ENCODE peak calls at places on chromosomes 7 and 10, in six cellular contexts. C, M, G, N, I and Y are unnamed samples.

GRCh38 chr10:88401671-88402347 is 181.3 kb downstream of the RNLS start:
- DNase-seq in I (no peak), N (no peak), M (no peak), C (no peak), G (peak), Y (no peak)

GRCh38 chr7:108973075-108973474 is 403.4 kb downstream of the DNAJB9 start:
- DNase-seq in I (no peak), M (no peak), N (no peak), G (no peak), C (no peak), Y (no peak)

GRCh38 chr7:129923709-129924108 is 29.1 kb downstream of the UBE2H start:
- DNase-seq in I (no peak), C (peak), G (no peak), M (no peak), N (no peak), Y (no peak)

GRCh38 chr10:131859341-131860020 is 41.3 kb upstream of the PPP2R2D start:
- DNase-seq in I (no peak), C (no peak), G (no peak), N (no peak), M (no peak), Y (peak)

GRCh38 chr10:24645784-24646183 is 77.9 kb downstream of the ARHGAP21 start:
- DNase-seq in N (no peak), I (no peak), G (no peak), C (peak), M (no peak), Y (no peak)

GRCh38 chr7:96993453-96993865 is 11.9 kb upstream of the DLX6 start:
- DNase-seq in N (no peak), M (no peak), I (no peak), G (no peak), C (no peak), Y (no peak)

GRCh38 chr10:29022513-29022912 is 266.4 kb upstream of the LYZL1 start:
- DNase-seq in G (no peak), M (no peak), N (no peak), I (no peak), C (no peak), Y (no peak)

GRCh38 chr10:69495666-69496065 is 44.4 kb downstream of the TSPAN15 start:
- DNase-seq in M (no peak), G (no peak), N (no peak), I (no peak), C (no peak), Y (no peak)

GRCh38 chr10:52756295-52756694 is 16.3 kb downstream of the MBL2 start:
- DNase-seq in M (no peak), I (no peak), C (no peak), N (no peak), G (no peak), Y (no peak)

GRCh38 chr7:120834726-120835125 is 23.2 kb downstream of the TSPAN12 start:
- DNase-seq in G (no peak), N (no peak), I (no peak), M (no peak), C (no peak), Y (no peak)

GRCh38 chr10:80046629-80047441 is 31.6 kb upstream of the TMEM254 start:
- DNase-seq in C (peak), M (peak), G (peak), N (peak), I (peak), Y (peak)

GRCh38 chr7:107387077-107387476 is 82.8 kb upstream of the GPR22 start:
- DNase-seq in G (no peak), I (no peak), M (no peak), C (no peak), N (peak), Y (no peak)

GRCh38 chr10:108787932-108788331 is 1135.4 kb downstream of the XPNPEP1 start:
- DNase-seq in C (peak), M (no peak), G (no peak), I (no peak), N (no peak), Y (no peak)

GRCh38 chr10:61159253-61159652 is 215.3 kb upstream of the RHOBTB1 start:
- DNase-seq in G (no peak), C (peak), M (no peak), I (no peak), N (no peak), Y (no peak)

GRCh38 chr10:23100331-23101030 is 5.1 kb downstream of the MSRB2 start:
- DNase-seq in M (no peak), I (no peak), N (no peak), G (no peak), C (no peak), Y (no peak)

GRCh38 chr10:63887026-63887589 is 365.9 kb downstream of the REEP3 start:
- DNase-seq in N (no peak), G (no peak), M (no peak), C (no peak), I (peak), Y (no peak)

GRCh38 chr10:12847361-12847975 is 154.0 kb downstream of the CCDC3 start:
- DNase-seq in I (peak), C (no peak), M (peak), G (no peak), N (no peak), Y (no peak)
- TF ChIP-seq CTCF in I (no peak), C (peak), M (no peak), G (no peak), N (no peak), Y (peak)

DNA sequence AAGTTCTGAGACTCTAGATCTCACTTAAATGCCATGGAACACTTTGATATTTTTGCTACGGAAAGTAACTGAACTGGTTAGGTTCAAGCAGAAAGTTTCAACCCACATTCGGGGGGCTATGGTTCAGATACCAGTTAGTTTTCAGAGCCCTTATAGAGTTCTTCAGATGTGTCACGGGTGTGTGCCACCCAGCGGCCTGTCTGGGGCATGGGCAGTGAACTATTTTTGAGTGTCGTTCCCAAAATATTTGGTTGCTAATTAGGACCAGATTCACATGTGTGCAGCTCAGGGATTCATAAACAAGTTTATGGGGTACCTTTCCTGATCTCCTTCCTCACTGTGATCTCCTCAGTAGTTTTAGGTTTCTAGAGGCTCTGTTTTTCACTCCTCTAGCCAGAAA is 271.9 kb downstream of the C7orf25 start:
- DNase-seq in G (no peak), I (no peak), M (no peak), C (peak), N (no peak), Y (no peak)
- TF ChIP-seq CTCF in G (no peak), I (no peak), M (no peak), C (peak), N (no peak), Y (no peak)

GRCh38 chr7:124764847-124765400 is 668 bp downstream of the GPR37 start:
- DNase-seq in M (peak), N (peak), I (peak), C (peak), G (peak), Y (no peak)

GRCh38 chr7:124768525-124768924 is 2.9 kb upstream of the GPR37 start:
- DNase-seq in N (no peak), G (no peak), M (no peak), C (no peak), I (no peak), Y (no peak)

GRCh38 chr7:124762611-124763143 is 2.9 kb downstream of the GPR37 start:
- DNase-seq in N (no peak), G (no peak), C (peak), I (peak), M (no peak), Y (no peak)

GRCh38 chr7:124764071-124764846 is 1.3 kb downstream of the GPR37 start:
- DNase-seq in I (no peak), M (no peak), C (peak), N (peak), G (no peak), Y (no peak)

GRCh38 chr7:124765401-124766352 is at the start of gene GPR37:
- DNase-seq in M (peak), N (peak), I (peak), C (peak), G (peak), Y (peak)
- TF ChIP-seq CTCF in M (peak), N (no peak), I (no peak), C (peak), G (peak), Y (peak)

DNA sequence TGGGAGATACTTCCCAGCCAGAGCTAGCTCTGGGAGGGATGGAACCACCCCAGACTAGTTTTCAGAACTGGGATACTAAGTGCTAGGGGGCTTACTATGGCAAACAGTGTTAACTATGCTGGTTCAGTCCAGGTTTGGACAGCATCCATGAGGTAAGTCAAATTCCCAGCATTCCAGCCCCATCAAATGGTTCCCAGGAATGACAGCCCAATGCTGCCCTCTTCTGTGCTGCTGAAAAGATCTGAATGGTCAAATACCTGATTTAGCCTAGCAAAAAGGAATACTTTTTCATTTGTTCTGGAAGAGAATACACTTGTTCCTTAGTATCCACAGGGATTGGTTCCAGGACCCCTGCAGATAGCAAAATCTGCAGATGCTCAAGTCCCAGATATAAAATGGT is 141.8 kb upstream of the CCDC6 start:
- DNase-seq in I (peak), N (no peak), G (peak), M (peak), C (peak), Y (no peak)
- TF ChIP-seq CTCF in I (no peak), N (no peak), G (peak), M (peak), C (peak), Y (peak)

DNA sequence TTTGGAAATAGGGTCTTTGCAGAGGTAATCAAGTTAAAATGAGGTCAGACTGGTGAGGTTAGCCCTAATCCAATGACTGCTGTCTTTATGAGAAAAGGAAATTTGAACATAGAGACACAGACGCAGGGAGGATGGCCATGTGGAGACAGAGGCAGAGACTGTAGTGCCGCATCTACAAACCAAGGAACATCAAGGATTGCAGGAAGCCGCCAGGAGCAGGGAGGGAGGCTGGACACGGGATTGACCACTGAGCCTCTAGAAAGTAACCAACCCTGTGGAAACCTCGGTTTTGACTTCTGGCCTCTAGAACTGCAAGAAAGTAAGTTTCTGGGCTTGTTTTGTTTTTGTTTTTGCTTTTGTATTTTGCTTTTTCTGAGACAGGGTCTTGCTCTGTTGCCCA is 68.4 kb upstream of the ADAM12 start:
- DNase-seq in I (no peak), M (no peak), N (no peak), C (no peak), G (no peak), Y (no peak)
- TF ChIP-seq CTCF in I (no peak), M (no peak), N (no peak), C (no peak), G (no peak), Y (no peak)

GRCh38 chr7:45111298-45112223 is at the start of gene TBRG4:
- DNase-seq in G (peak), M (peak), I (peak), C (peak), N (peak), Y (peak)
- TF ChIP-seq CTCF in G (no peak), M (peak), I (no peak), C (peak), N (no peak), Y (peak)

DNA sequence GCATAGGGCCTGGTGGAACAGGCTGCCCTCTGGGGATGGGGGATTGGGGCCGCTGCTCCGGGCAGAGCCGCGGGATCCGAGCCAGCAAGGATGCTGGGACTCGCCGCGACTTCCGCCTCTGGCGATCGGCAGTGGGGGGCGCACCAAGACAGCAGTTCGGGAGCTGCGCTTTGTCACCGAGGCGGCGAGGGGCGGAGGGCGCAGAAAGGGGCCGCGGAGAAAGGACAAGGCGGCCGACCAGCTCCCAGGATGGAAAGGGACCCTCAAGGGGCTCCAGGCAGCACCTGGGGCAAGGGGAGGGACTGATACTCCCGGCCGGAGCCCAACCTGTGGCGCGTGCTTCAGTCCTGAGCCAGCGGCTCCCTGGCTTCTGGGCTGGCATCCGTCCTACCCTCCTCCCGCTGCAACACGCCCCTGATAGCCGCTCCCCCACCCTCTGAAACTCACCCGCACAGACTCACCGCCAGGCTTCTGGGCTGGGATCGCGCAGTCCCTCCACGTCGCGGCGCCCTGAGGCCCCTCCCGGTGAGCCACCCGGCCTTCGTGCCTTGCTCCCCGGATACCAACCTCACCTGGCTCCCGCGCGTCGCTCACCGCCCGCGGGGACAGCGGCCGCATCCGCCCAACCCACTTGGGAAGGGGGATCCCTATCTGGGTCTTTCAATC is 7.1 kb upstream of the EVX1 start:
- DNase-seq in M (peak), I (peak), C (peak), G (peak), N (peak), Y (peak)
- TF ChIP-seq CTCF in M (peak), I (no peak), C (peak), G (peak), N (peak), Y (peak)

GRCh38 chr10:93702278-93703001 is at the start of gene FRA10AC1:
- DNase-seq in G (peak), I (peak), M (peak), C (peak), N (peak), Y (peak)

GRCh38 chr10:93695720-93696119 is 6.7 kb downstream of the FRA10AC1 start:
- DNase-seq in M (no peak), C (no peak), G (no peak), I (no peak), N (no peak), Y (no peak)

GRCh38 chr10:93701903-93702277 is 502 bp downstream of the FRA10AC1 start:
- DNase-seq in N (no peak), M (no peak), C (peak), I (peak), G (peak), Y (no peak)

GRCh38 chr10:93703066-93703465 is 674 bp upstream of the FRA10AC1 start:
- DNase-seq in M (no peak), I (no peak), G (no peak), N (no peak), C (no peak), Y (no peak)

DNA sequence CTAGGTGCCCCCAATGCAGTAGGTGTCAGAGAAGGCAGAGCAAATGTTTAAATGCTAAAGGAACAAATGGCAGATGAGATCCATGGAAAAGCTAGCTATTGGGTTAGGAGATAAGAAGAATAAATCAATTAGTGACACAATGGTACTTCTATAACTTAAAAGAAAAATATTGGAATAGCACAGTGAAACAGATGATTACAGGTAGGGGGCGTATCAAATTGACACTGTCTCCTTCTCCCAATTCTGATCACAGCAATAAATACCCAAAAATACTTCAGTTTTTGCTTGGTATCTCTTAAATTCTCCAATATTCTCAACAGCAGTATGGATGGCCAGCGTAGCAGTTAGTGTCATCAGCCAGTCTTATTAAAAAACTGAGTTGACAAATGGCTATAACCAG is 5.2 kb downstream of the FRA10AC1 start:
- DNase-seq in M (no peak), C (no peak), N (no peak), G (no peak), I (no peak), Y (no peak)
- TF ChIP-seq CTCF in M (no peak), C (peak), N (no peak), G (no peak), I (no peak), Y (peak)